ENCODE peak calls at places on chromosomes 4 and X, in five cellular contexts. M is uterus, G is SK-N-SH, I is fibroblast of mammary gland, L is NT2/D1. T is an unnamed sample.

GRCh38 chrX:49251325-49251724 is 13.2 kb downstream of the FOXP3 start:
- DNase-seq in M (no peak), G (no peak), I (no peak), L (no peak), T (no peak)

GRCh38 chrX:136725446-136726104 is 55.2 kb downstream of the ARHGEF6 start:
- DNase-seq in M (peak), G (no peak), I (peak), L (no peak), T (peak)

GRCh38 chr4:8427761-8428287 is 12.7 kb downstream of the ACOX3 start:
- DNase-seq in M (no peak), G (peak), I (peak), L (no peak), T (peak)

GRCh38 chr4:40330536-40330935 is 4.6 kb upstream of the CHRNA9 start:
- DNase-seq in M (no peak), G (no peak), I (no peak), L (no peak), T (no peak)

GRCh38 chr4:90419124-90419711 is 292.0 kb downstream of the CCSER1 start:
- DNase-seq in M (no peak), G (peak), I (peak), L (peak), T (peak)

GRCh38 chr4:139682309-139683210 is 16.9 kb downstream of the MGST2 start:
- DNase-seq in M (no peak), G (no peak), I (peak), L (no peak), T (no peak)

GRCh38 chrX:26915064-26915463 is 548.1 kb downstream of the PPP4R3C start:
- DNase-seq in M (no peak), G (no peak), I (peak), L (no peak), T (peak)

GRCh38 chr4:111269439-111269838 is 646.6 kb upstream of the PITX2 start:
- DNase-seq in M (no peak), G (no peak), I (no peak), L (no peak), T (no peak)

GRCh38 chr4:113159901-113160545 is 110.6 kb downstream of the ANK2 start:
- DNase-seq in M (no peak), G (no peak), I (peak), L (no peak), T (peak)

GRCh38 chr4:89439533-89439932 is 131.9 kb upstream of the GPRIN3 start:
- DNase-seq in M (no peak), G (no peak), I (no peak), L (no peak), T (no peak)

GRCh38 chrX:40998123-40998522 is 87.1 kb upstream of the USP9X start:
- DNase-seq in M (no peak), G (no peak), I (no peak), L (no peak), T (no peak)

GRCh38 chr4:143961084-143961483 is 55.7 kb upstream of the GYPE start:
- DNase-seq in M (no peak), G (no peak), I (no peak), L (no peak), T (no peak)

GRCh38 chrX:47283015-47283771 is 50.4 kb downstream of the USP11 start:
- DNase-seq in M (peak), G (peak), I (peak), L (no peak), T (peak)

GRCh38 chr4:2728806-2729532 is 27.2 kb downstream of the TNIP2 start:
- DNase-seq in M (no peak), G (no peak), I (no peak), L (no peak), T (no peak)

GRCh38 chr4:52199574-52200338 is 148.7 kb downstream of the SPATA18 start:
- DNase-seq in M (no peak), G (no peak), I (peak), L (no peak), T (peak)

GRCh38 chr4:6575503-6576240 is 683 bp downstream of the MAN2B2 start:
- DNase-seq in M (no peak), G (no peak), I (no peak), L (no peak), T (no peak)

GRCh38 chr4:38514465-38515146 is 149.4 kb upstream of the KLF3 start:
- DNase-seq in M (no peak), G (no peak), I (no peak), L (no peak), T (no peak)

GRCh38 chr4:6779667-6780565 is 2.6 kb upstream of the KIAA0232 start:
- DNase-seq in M (peak), G (no peak), I (peak), L (no peak), T (no peak)

GRCh38 chr4:10018818-10019438 is 2.4 kb downstream of the SLC2A9 start:
- DNase-seq in M (peak), G (peak), I (peak), L (peak), T (peak)

GRCh38 chrX:49627030-49627777 is 28.4 kb downstream of the GAGE1 start:
- DNase-seq in M (no peak), G (peak), I (peak), L (peak), T (no peak)

GRCh38 chr4:33369366-33369899 is 2649.3 kb downstream of the PCDH7 start:
- DNase-seq in M (no peak), G (no peak), I (peak), L (no peak), T (peak)

GRCh38 chr4:150971901-150972300 is 43.2 kb downstream of the LRBA start:
- DNase-seq in M (no peak), G (no peak), I (no peak), L (no peak), T (no peak)

GRCh38 chrX:22012051-22012450 is 20.1 kb upstream of the PHEX start:
- DNase-seq in M (no peak), G (no peak), I (no peak), L (no peak), T (no peak)

GRCh38 chrX:140501940-140502468 is 2.9 kb downstream of the SOX3 start:
- DNase-seq in M (no peak), G (no peak), I (no peak), L (no peak), T (no peak)
- H3K4me3 ChIP-seq in M (no peak), G (no peak), I (no peak), L (no peak), T (no peak)

GRCh38 chrX:15750611-15751159 is 12.6 kb downstream of the CA5B start:
- DNase-seq in M (no peak), G (no peak), I (no peak), L (no peak), T (no peak)
- H3K4me3 ChIP-seq in M (no peak), G (no peak), I (no peak), L (no peak), T (no peak)

GRCh38 chr4:123406862-123407261 is 10.3 kb downstream of the SPRY1 start:
- DNase-seq in M (no peak), G (no peak), I (no peak), L (no peak), T (no peak)

GRCh38 chr4:123403205-123403604 is 6.6 kb downstream of the SPRY1 start:
- DNase-seq in M (no peak), G (no peak), I (no peak), L (no peak), T (no peak)

GRCh38 chr4:123401466-123402175 is 5.0 kb downstream of the SPRY1 start:
- DNase-seq in M (no peak), G (no peak), I (no peak), L (no peak), T (no peak)

GRCh38 chr4:123408471-123409084 is 12.0 kb downstream of the SPRY1 start:
- DNase-seq in M (no peak), G (no peak), I (no peak), L (no peak), T (no peak)

GRCh38 chr4:123405212-123405856 is 8.7 kb downstream of the SPRY1 start:
- DNase-seq in M (no peak), G (no peak), I (no peak), L (no peak), T (peak)
- H3K4me3 ChIP-seq in M (no peak), G (no peak), I (no peak), L (no peak), T (no peak)

DNA sequence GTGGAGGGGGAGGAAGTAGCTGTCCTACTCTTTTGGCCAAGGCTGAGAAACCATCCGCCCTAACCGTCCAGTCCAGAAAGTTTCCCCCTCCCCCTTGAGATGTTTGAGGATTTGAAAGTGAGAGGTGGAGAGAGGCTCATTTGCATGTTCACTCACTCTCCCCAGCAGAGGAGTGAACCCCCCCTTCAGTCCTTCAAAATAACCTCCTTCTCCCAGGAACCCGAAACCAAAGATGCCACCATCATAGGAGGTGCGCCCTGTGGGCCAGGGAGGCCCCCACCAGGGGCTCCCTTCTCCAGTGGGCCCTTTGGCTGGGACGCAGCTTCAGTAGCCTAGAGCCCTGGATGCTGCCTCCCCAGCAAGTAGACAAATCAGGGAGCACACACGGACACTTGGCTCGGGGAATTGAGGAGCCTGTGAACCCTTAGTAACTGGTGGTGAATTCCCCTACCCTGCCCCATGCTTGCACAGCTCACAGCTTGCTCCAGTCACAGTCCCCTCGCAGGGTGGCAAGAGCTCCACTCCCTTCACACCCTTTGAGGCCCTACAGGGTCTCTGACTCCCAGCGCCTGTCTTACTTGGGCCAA is 25.6 kb downstream of the ELF4 start:
- DNase-seq in M (no peak), G (no peak), I (no peak), L (no peak), T (no peak)
- H3K4me3 ChIP-seq in M (no peak), G (no peak), I (no peak), L (no peak), T (no peak)

GRCh38 chrX:3175659-3176438 is 134.6 kb downstream of the ARSF start:
- DNase-seq in M (no peak), G (no peak), I (peak), L (no peak), T (peak)
- H3K4me3 ChIP-seq in M (no peak), G (no peak), I (peak), L (no peak), T (no peak)

GRCh38 chrX:10163031-10163430 is 6.3 kb downstream of the CLCN4 start:
- DNase-seq in M (no peak), G (no peak), I (no peak), L (no peak), T (no peak)
- H3K4me3 ChIP-seq in M (no peak), G (no peak), I (no peak), L (no peak), T (no peak)

DNA sequence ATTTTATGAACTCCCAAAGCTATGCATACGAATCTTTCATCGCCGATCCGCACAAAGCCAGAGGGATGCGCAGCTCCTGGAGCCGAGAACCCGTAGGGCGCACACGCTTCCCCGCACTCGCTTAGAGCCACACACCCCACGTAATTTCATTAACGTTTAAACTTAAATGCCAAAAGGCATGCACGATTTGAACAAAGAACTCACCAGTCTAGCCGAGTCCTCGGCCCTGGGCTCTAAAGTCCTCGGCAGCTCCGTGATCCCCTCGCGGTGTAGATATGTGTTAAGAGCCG is 2.4 kb upstream of the FAT1 start:
- DNase-seq in M (no peak), G (no peak), I (no peak), L (no peak), T (no peak)
- H3K4me3 ChIP-seq in M (peak), G (peak), I (peak), L (peak), T (peak)

DNA sequence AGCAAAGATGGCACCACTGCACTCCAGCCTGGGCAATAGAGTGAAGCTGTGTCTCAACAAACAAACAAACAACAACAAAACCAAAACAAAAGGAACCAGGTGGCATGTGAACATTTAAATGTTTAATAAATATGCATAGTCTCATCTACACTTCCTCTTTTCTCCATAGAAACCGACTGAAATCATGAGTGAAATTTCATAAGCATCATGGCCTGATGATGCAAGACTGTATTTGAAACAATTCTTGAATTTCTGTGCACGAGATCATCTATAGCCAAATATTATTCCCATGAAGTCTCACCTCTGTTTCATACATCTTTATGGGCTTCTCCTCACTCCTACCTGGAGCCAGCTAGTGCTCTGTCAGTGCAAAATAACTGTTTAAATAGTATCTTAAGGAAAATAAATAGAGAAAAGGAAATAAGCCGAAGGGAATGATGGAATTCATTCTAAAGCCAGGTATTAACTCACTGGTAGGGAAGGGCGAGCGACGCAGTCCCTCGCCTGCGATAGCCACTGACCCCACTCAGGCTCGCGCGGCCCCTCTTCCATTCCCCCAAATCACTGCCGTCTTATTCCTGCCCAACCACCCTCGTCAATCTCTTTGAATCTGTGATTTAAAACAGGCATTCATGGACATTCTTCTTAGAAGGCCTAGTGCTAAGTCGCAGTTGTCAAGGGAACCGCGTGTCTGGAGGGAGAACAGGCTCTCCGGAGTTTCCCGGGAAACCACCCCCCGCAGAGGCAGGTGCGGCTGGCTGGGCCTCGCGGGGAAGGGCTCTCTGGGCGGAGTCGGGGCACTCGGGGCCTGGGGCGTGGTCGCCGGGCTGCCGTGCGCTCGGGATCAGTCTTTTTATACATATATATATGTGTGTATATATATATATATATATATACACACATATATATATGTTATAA is 52.4 kb upstream of the TRIM2 start:
- DNase-seq in M (peak), G (peak), I (no peak), L (no peak), T (peak)
- H3K4me3 ChIP-seq in M (peak), G (no peak), I (no peak), L (no peak), T (no peak)

DNA sequence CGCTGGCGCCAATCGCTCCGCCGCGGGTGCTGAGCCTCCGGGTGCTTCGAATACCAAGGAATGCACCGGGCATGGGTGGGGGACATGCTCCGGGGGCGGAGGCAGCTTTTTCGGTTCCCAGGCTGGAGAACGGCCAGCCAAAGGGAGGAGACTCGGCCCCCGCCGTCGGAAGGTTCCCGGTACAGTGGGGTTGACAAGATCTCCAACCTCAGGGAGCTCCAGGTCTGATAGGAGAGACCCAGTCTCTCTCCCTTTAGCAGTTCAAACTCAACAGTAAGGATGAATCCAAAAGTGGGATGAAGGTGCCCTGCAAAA is 29.1 kb upstream of the BCORL1 start:
- DNase-seq in M (no peak), G (no peak), I (no peak), L (no peak), T (no peak)
- H3K4me3 ChIP-seq in M (peak), G (no peak), I (no peak), L (peak), T (no peak)

DNA sequence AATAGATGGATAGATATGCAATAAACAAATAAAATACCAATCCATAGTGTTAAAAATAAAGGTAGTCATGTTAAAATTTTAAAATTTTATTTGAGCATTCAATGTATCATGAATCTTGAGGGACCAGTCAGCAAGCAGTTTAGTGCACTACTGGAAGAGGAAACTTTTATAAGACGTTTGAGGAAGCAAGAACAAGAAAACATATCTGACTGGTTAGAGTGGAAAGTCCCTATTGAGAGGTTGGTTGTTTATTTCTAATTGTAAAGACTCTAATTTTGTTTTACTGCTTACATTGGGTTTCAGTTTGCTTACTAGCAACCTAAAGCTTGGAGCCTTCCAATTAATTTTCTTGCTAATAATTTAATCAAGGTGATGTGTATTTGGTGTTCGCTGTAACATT is 786.2 kb downstream of the RAB28 start:
- DNase-seq in M (no peak), G (no peak), I (no peak), L (no peak), T (no peak)
- H3K4me3 ChIP-seq in M (no peak), G (no peak), I (no peak), L (no peak), T (no peak)